ENCODE peak calls at places on chromosome 10, in eight cellular contexts. N is PC-9, A is adrenal gland, V is gastrocnemius medialis, M is A549, Y is cardiac muscle cell, C is colonic mucosa, W is heart right ventricle. X is an unnamed sample.
A peak's percentile ranks its signal among the peaks of the same experiment; 100 is the strongest.

GRCh38 chr10:98312349-98312748 is 44.4 kb upstream of the LOXL4 start:
- DNase-seq in N (no peak), A (no peak), V (no peak), M (no peak), Y (no peak), C (no peak), W (no peak), X (no peak)

GRCh38 chr10:69435966-69436520 is 15.2 kb upstream of the TSPAN15 start:
- DNase-seq in N (no peak), A (no peak), V (no peak), M (no peak), Y (no peak), C (no peak), W (no peak), X (no peak)

GRCh38 chr10:120948889-120949382 is 97.8 kb downstream of the WDR11 start:
- DNase-seq in N (no peak), A (peak; percentile 68), V (no peak), M (no peak), Y (peak; percentile 85), C (peak; percentile 68), W (peak; percentile 75), X (peak; percentile 73)

GRCh38 chr10:78381072-78381471 is 347.4 kb downstream of the RPS24 start:
- DNase-seq in N (no peak), A (no peak), V (no peak), M (peak; percentile 16), Y (no peak), C (no peak), W (no peak), X (no peak)

GRCh38 chr10:80855348-80855971 is 317.8 kb downstream of the SH2D4B start:
- DNase-seq in N (no peak), A (no peak), V (no peak), M (no peak), Y (peak; percentile 56), C (no peak), W (no peak), X (no peak)

GRCh38 chr10:29470843-29471482 is 163.8 kb downstream of the SVIL start:
- DNase-seq in N (no peak), A (no peak), V (no peak), M (no peak), Y (no peak), C (no peak), W (no peak), X (no peak)

GRCh38 chr10:119103687-119104652 is at the start of gene DENND10:
- DNase-seq in N (peak; percentile 56), A (peak; percentile 77), V (peak; percentile 73), M (peak; percentile 79), Y (peak; percentile 91), C (peak; percentile 86), W (peak; percentile 86), X (peak; percentile 90)

GRCh38 chr10:58701398-58702135 is 188.9 kb downstream of the BICC1 start:
- DNase-seq in N (no peak), A (peak; percentile 15), V (peak; percentile 14), M (no peak), Y (no peak), C (peak; percentile 27), W (no peak), X (no peak)

GRCh38 chr10:88312855-88313254 is 270.3 kb downstream of the RNLS start:
- DNase-seq in N (no peak), A (no peak), V (no peak), M (no peak), Y (no peak), C (no peak), W (no peak), X (no peak)

GRCh38 chr10:99365761-99366160 is 36.6 kb downstream of the CNNM1 start:
- DNase-seq in N (no peak), A (no peak), V (no peak), M (no peak), Y (no peak), C (no peak), W (no peak), X (no peak)

GRCh38 chr10:120387326-120387725 is 69.7 kb upstream of the PLPP4 start:
- DNase-seq in N (no peak), A (no peak), V (no peak), M (no peak), Y (no peak), C (no peak), W (no peak), X (no peak)

GRCh38 chr10:59648711-59649201 is 60.9 kb downstream of the SLC16A9 start:
- DNase-seq in N (no peak), A (peak; percentile 41), V (no peak), M (no peak), Y (peak; percentile 8), C (no peak), W (no peak), X (no peak)

GRCh38 chr10:88077977-88078376 is 214.6 kb downstream of the PTEN start:
- DNase-seq in N (no peak), A (no peak), V (no peak), M (no peak), Y (no peak), C (no peak), W (no peak), X (no peak)

GRCh38 chr10:132539431-132539839 is 1.8 kb downstream of the INPP5A start:
- DNase-seq in N (no peak), A (peak; percentile 67), V (peak; percentile 70), M (no peak), Y (no peak), C (no peak), W (no peak), X (peak; percentile 81)

GRCh38 chr10:111835562-111835961 is 348.0 kb downstream of the GPAM start:
- DNase-seq in N (no peak), A (no peak), V (peak; percentile 4), M (no peak), Y (no peak), C (no peak), W (no peak), X (no peak)

GRCh38 chr10:94216201-94216600 is 146.5 kb downstream of the NOC3L start:
- DNase-seq in N (no peak), A (no peak), V (no peak), M (no peak), Y (no peak), C (no peak), W (no peak), X (no peak)
- TF ChIP-seq CTCF in N (no peak), A (no peak), V (no peak), M (no peak), Y (no peak), C (no peak), W (no peak), X (no peak)

GRCh38 chr10:101258179-101258885 is 29.1 kb upstream of the LBX1 start:
- DNase-seq in N (no peak), A (no peak), V (no peak), M (no peak), Y (no peak), C (no peak), W (no peak), X (no peak)
- H3K27ac ChIP-seq in N (no peak overlapping the region), A (no peak overlapping the region), V (no peak overlapping the region), M (no peak overlapping the region), Y (no peak overlapping the region), C (no peak overlapping the region), W (no peak overlapping the region), X (no peak overlapping the region)

GRCh38 chr10:3756360-3756740 is 28.7 kb downstream of the KLF6 start:
- DNase-seq in N (no peak), A (no peak), V (no peak), M (no peak), Y (no peak), C (no peak), W (no peak), X (no peak)

GRCh38 chr10:3757250-3757637 is 27.8 kb downstream of the KLF6 start:
- DNase-seq in N (no peak), A (no peak), V (no peak), M (no peak), Y (no peak), C (no peak), W (no peak), X (no peak)

GRCh38 chr10:3758491-3758970 is 26.5 kb downstream of the KLF6 start:
- DNase-seq in N (no peak), A (no peak), V (no peak), M (no peak), Y (no peak), C (no peak), W (no peak), X (no peak)

GRCh38 chr10:3759397-3759796 is 25.6 kb downstream of the KLF6 start:
- DNase-seq in N (no peak), A (no peak), V (no peak), M (no peak), Y (no peak), C (no peak), W (no peak), X (no peak)

DNA sequence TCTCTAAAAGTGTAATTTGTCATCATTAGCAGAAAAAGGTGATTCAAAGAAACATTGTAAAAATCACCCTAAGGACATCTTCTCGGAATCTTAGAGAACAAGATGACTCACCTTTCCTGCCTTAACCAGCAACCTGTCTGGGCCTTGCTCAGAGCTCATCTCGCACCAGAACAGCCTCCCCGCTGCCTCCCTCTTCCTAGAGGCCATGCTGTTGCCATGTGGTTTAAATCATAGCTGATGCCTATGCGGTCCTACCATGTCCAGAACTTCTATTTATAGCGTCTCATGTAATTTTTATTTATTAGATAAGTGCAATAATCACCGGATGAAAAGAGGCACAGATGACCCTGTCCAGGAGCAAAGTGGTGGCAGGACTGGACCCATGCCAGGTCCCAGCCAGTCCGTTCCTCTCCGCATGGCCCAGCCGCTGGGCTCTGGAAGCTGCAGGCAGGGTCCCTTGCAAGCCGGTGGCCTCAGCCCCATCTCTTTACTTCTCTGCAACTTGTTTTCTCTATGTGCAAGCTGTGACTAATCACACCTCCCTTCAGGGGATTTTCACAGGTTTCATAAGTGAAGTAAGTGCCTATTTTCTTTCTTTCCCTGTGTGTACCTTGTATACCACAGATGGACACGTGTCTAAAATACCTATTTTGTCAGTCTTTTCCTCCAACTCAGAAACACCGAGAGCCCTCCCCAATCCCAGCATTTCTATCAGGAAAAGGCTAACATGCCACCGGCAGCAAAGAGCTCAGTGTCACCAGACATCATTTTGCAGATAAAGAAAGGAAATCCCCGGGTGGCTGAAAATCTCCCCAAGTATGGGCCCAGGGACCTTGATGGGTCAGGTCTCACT is 27.1 kb downstream of the KLF6 start:
- DNase-seq in N (peak; percentile 36), A (no peak), V (no peak), M (no peak), Y (no peak), C (no peak), W (no peak), X (no peak)
- H3K4me1 ChIP-seq in N (peaks cover 80% of the 10 kb centered on the region), A (peaks cover 13% of the 10 kb centered on the region), V (no peaks in the 10 kb centered on the region), M (peaks cover 48% of the 10 kb centered on the region), Y (peaks cover 12% of the 10 kb centered on the region), C (no peaks in the 10 kb centered on the region), W (peaks cover 74% of the 10 kb centered on the region), X (peaks cover 3% of the 10 kb centered on the region)

DNA sequence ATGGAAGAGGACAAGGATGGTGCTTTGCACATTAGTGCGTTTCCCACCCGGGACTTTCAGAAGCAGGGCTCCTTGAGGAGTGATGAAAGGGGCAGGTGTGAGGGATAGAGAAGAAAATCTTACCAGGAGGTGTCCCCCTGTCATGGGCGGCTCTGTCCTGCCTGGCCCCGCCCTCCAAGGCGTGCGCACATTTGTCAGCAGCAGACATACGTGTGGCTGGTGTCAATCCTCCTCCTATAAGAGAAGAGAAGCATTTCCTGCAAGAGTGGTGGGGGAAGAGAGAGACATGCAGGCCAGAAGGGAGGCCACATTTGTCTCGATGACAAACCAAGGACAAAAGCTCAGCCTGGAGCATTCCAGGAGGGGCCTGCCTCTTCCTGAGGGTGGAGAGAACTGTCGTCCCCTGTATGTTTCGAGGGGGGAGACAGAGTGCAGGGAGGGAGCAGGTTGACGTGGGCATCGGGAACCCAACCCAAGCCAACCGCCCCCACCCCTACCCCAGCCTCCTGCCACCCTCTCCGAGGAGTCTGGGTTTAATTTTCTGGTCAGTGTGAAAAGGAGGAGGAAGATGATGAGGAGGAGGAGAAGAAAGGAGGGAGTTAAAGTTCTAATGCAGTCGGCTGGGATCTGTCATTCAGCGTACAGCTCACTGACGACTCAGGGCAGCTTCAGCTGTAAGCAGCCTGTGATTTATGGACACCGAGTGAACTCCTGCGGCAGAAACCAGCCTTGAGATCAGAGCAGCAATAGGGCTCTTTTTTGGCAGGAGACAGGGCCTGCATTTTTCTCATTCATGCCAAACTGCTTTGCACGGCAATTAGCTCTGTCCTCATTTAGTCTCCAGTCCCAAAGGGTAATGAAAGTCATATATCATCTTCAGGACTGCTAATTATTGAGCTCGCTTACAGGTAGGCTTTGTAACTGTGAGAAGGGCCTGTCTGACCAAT is 47.7 kb upstream of the COMTD1 start:
- DNase-seq in N (no peak), A (peak; percentile 87), V (no peak), M (no peak), Y (peak; percentile 65), C (no peak), W (no peak), X (no peak)
- TF ChIP-seq CTCF in N (no peak), A (no peak), V (no peak), M (no peak), Y (no peak), C (no peak), W (no peak), X (no peak)

X was measured in psoas muscle.